ENCODE peak calls at places on chromosomes 2 and 18, in four cellular contexts. One of them, this sample, is unnamed. For H3K4me1, the result is how much of the 10 kb centered on the place peaks cover.

GRCh38 chr2:67476808-67477790 is 80.0 kb downstream of the ETAA1 start:
- DNase-seq in aorta: no peak
- DNase-seq in K562: no peak
- DNase-seq in iPS DF 6.9: peak
- DNase-seq in this sample: no peak

GRCh38 chr2:23595601-23596251 is 210.7 kb downstream of the KLHL29 start:
- DNase-seq in aorta: peak
- DNase-seq in K562: no peak
- DNase-seq in iPS DF 6.9: no peak
- DNase-seq in this sample: peak

GRCh38 chr2:15793978-15794377 is 146.4 kb upstream of the MYCN start:
- DNase-seq in aorta: no peak
- DNase-seq in K562: no peak
- DNase-seq in iPS DF 6.9: no peak
- DNase-seq in this sample: no peak

GRCh38 chr18:74745658-74746403 is 148.2 kb downstream of the ZNF407 start:
- DNase-seq in aorta: no peak
- DNase-seq in K562: peak
- DNase-seq in iPS DF 6.9: no peak
- DNase-seq in this sample: no peak

GRCh38 chr2:174858745-174859144 is 94.5 kb upstream of the CHRNA1 start:
- DNase-seq in aorta: no peak
- DNase-seq in K562: no peak
- DNase-seq in iPS DF 6.9: no peak
- DNase-seq in this sample: no peak

GRCh38 chr2:85911836-85912692 is 23.3 kb upstream of the ST3GAL5 start:
- DNase-seq in aorta: no peak
- DNase-seq in K562: no peak
- DNase-seq in iPS DF 6.9: no peak
- DNase-seq in this sample: no peak

GRCh38 chr18:32906506-32907214 is 133.8 kb upstream of the KLHL14 start:
- DNase-seq in aorta: no peak
- DNase-seq in K562: no peak
- DNase-seq in iPS DF 6.9: no peak
- DNase-seq in this sample: no peak

GRCh38 chr2:222760301-222760897 is 88.9 kb downstream of the MOGAT1 start:
- DNase-seq in aorta: no peak
- DNase-seq in K562: no peak
- DNase-seq in iPS DF 6.9: no peak
- DNase-seq in this sample: no peak

GRCh38 chr2:37377187-37377532 is 32.7 kb downstream of the QPCT start:
- DNase-seq in aorta: no peak
- DNase-seq in K562: no peak
- DNase-seq in iPS DF 6.9: no peak
- DNase-seq in this sample: no peak

GRCh38 chr2:217993817-217994459 is 8.9 kb downstream of the TNS1 start:
- DNase-seq in aorta: peak
- DNase-seq in K562: peak
- DNase-seq in iPS DF 6.9: no peak
- DNase-seq in this sample: no peak

GRCh38 chr2:104733544-104733943 is 120.4 kb upstream of the POU3F3 start:
- DNase-seq in aorta: no peak
- DNase-seq in K562: peak
- DNase-seq in iPS DF 6.9: peak
- DNase-seq in this sample: no peak

GRCh38 chr18:36440614-36441013 is 143.1 kb downstream of the FHOD3 start:
- DNase-seq in aorta: no peak
- DNase-seq in K562: no peak
- DNase-seq in iPS DF 6.9: no peak
- DNase-seq in this sample: no peak

GRCh38 chr18:54791657-54792056 is 36.6 kb upstream of the RAB27B start:
- DNase-seq in aorta: no peak
- DNase-seq in K562: no peak
- DNase-seq in iPS DF 6.9: no peak
- DNase-seq in this sample: no peak

GRCh38 chr18:48493856-48494255 is 45.0 kb upstream of the CTIF start:
- DNase-seq in aorta: no peak
- DNase-seq in K562: no peak
- DNase-seq in iPS DF 6.9: no peak
- DNase-seq in this sample: no peak

GRCh38 chr18:40687401-40687800 is 1267.6 kb upstream of the PIK3C3 start:
- DNase-seq in aorta: no peak
- DNase-seq in K562: no peak
- DNase-seq in iPS DF 6.9: no peak
- DNase-seq in this sample: no peak

GRCh38 chr2:67318014-67318413 is 79.1 kb upstream of the ETAA1 start:
- DNase-seq in aorta: no peak
- DNase-seq in K562: no peak
- DNase-seq in iPS DF 6.9: no peak
- DNase-seq in this sample: no peak

GRCh38 chr2:33023732-33024301 is 77.1 kb downstream of the LTBP1 start:
- DNase-seq in aorta: no peak
- DNase-seq in K562: no peak
- DNase-seq in iPS DF 6.9: no peak
- DNase-seq in this sample: no peak

GRCh38 chr2:215352602-215353001 is 40.7 kb downstream of the ATIC start:
- DNase-seq in aorta: no peak
- DNase-seq in K562: no peak
- DNase-seq in iPS DF 6.9: no peak
- DNase-seq in this sample: no peak

GRCh38 chr2:17912266-17912691 is 33.8 kb downstream of the KCNS3 start:
- DNase-seq in aorta: no peak
- DNase-seq in K562: no peak
- DNase-seq in iPS DF 6.9: no peak
- DNase-seq in this sample: no peak

GRCh38 chr18:68532328-68532885 is 182.5 kb downstream of the TMX3 start:
- DNase-seq in aorta: no peak
- DNase-seq in K562: no peak
- DNase-seq in iPS DF 6.9: no peak
- DNase-seq in this sample: no peak

GRCh38 chr2:166365803-166366420 is 9.8 kb downstream of the SCN9A start:
- DNase-seq in aorta: no peak
- DNase-seq in K562: no peak
- DNase-seq in iPS DF 6.9: no peak
- DNase-seq in this sample: no peak

GRCh38 chr2:206693399-206694137 is 24.6 kb downstream of the DYTN start:
- DNase-seq in aorta: no peak
- DNase-seq in K562: peak
- DNase-seq in iPS DF 6.9: peak
- DNase-seq in this sample: no peak

GRCh38 chr2:186349508-186349907 is 136.6 kb upstream of the ZC3H15 start:
- DNase-seq in aorta: no peak
- DNase-seq in K562: no peak
- DNase-seq in iPS DF 6.9: no peak
- DNase-seq in this sample: no peak

GRCh38 chr2:70643715-70644114 is 90.1 kb upstream of the TGFA start:
- DNase-seq in aorta: no peak
- DNase-seq in K562: peak
- DNase-seq in iPS DF 6.9: no peak
- DNase-seq in this sample: no peak

DNA sequence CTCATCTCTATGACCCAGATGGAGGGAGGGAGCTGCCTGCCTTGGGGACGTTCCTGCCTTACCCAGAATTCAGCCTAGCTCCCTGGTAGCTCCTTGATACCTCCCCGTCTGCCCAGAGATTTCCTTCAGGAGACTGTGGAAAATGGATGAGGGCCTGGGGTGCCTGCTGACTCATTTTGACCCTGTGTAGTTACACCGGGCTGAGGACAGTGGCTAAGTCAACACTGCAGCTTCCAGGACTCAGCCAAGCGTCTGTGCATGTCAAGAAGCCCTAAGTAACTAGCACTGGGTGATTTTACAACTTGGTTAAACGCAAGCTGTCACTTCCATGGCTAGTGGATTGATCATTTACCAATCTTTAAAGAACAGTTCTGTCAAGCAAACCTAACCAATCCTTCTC is 23.3 kb upstream of the EPAS1 start:
- DNase-seq in aorta: no peak
- DNase-seq in K562: no peak
- DNase-seq in iPS DF 6.9: no peak
- DNase-seq in this sample: no peak
- H3K4me1 ChIP-seq in aorta: under half
- H3K4me1 ChIP-seq in K562: under half
- H3K4me1 ChIP-seq in iPS DF 6.9: under half
- H3K4me1 ChIP-seq in this sample: under half

DNA sequence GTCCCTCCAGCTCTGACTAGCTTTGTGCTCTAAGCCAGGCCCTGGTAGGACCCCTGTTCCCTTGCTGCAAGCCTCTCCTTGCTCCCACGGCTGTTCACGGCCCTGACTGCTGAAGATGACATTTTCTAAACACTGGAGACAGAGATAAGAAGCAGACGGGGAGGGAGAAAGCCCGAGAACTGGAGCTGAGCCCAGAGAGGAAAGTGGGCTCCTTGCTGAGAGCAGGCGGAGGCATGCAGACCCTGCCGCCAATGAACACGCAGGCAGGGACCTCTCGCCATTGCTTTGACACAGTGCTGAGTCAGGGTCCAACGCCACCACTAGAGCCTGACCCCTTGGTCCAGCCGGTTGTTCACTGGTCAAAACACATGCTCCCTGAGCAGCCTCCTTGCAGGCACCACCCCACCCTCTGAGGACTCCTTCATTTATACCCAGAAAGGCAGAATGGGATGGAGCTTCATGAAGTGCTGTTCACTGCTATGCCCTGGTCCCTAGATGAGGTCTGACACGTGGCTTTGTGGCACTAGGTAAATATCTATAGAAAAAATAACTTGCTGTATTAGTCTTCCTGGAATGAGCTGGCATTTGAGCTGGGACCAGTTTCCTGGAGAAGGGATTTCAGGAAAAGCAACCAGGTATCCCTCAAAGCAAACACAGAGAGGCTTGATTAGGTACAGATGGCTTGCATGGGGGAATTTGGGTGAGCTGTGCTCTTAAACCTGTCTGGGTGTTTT is 65.7 kb downstream of the MCFD2 start:
- DNase-seq in aorta: peak
- DNase-seq in K562: peak
- DNase-seq in iPS DF 6.9: no peak
- DNase-seq in this sample: peak
- H3K27ac ChIP-seq in aorta: peak
- H3K27ac ChIP-seq in K562: peak
- H3K27ac ChIP-seq in iPS DF 6.9: no peak
- H3K27ac ChIP-seq in this sample: peak

GRCh38 chr18:77066101-77066500 is 66.5 kb downstream of the MBP start:
- DNase-seq in aorta: no peak
- DNase-seq in K562: no peak
- DNase-seq in iPS DF 6.9: no peak
- DNase-seq in this sample: no peak
- H3K4me1 ChIP-seq in aorta: under half
- H3K4me1 ChIP-seq in K562: under half
- H3K4me1 ChIP-seq in iPS DF 6.9: under half
- H3K4me1 ChIP-seq in this sample: under half

DNA sequence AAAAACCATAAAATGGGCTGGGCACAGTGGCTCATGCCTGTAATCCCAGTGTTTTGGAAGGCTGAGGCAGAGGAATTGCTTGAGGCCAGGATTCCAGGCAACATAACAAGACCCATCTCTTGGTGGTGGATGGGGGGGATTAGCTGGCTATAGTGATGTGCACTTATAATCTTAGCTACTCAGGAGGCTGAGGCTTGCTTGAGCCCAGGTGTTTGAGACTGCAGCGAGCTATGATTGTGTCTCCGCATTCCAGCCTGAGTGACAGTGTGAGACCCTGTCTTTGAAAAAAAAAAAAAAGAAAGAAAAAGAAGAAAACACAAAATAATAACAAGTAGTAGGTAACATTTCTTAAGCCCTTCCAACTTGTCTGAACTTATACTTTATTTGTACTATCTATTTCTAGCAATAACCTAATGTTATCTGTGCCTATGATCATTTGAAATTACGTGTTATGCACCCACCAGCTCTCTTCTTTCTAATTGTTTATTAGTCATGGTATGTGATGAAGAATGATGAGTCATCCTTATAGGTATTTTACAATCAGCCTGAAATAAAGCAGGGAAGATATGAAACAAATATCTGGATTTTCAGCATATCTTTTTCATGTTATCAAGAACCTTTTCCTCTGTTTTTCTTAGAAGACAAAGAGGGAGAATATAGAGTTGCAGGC is 129.4 kb upstream of the UNC80 start:
- DNase-seq in aorta: no peak
- DNase-seq in K562: no peak
- DNase-seq in iPS DF 6.9: no peak
- DNase-seq in this sample: no peak
- H3K27ac ChIP-seq in aorta: no peak
- H3K27ac ChIP-seq in K562: no peak
- H3K27ac ChIP-seq in iPS DF 6.9: no peak
- H3K27ac ChIP-seq in this sample: no peak

This sample was measured in tibial artery.